ENCODE peak calls at places on chromosomes 1 and 21, in seven cellular contexts. B is AG04450; G is Kasumi-1; Q is left colon; R is effector memory CD4-positive, alpha-beta T cell; O is GM10248; T is brain pericyte. N is an unnamed sample.

GRCh38 chr1:9539165-9539828 is at the start of gene SLC25A33:
- DNase-seq in B (peak; percentile 95), G (peak; percentile 97), Q (peak; percentile 97), R (peak; percentile 95), O (peak; percentile 99), T (peak; percentile 93), N (peak; percentile 99)

GRCh38 chr1:184824716-184825323 is 70.2 kb upstream of the EDEM3 start:
- DNase-seq in B (no peak), G (no peak), Q (no peak), R (no peak), O (no peak), T (no peak), N (no peak)

GRCh38 chr1:109047339-109047738 is 5.4 kb upstream of the WDR47 start:
- DNase-seq in B (no peak), G (no peak), Q (no peak), R (no peak), O (no peak), T (no peak), N (no peak)

GRCh38 chr1:168170552-168171508 is 7.9 kb upstream of the TIPRL start:
- DNase-seq in B (no peak), G (no peak), Q (no peak), R (no peak), O (no peak), T (no peak), N (no peak)

GRCh38 chr1:45730075-45730779 is 20.2 kb downstream of the IPP start:
- DNase-seq in B (no peak), G (peak; percentile 30), Q (no peak), R (no peak), O (no peak), T (no peak), N (no peak)

GRCh38 chr1:51618715-51619114 is 1.8 kb downstream of the OSBPL9 start:
- DNase-seq in B (no peak), G (no peak), Q (no peak), R (no peak), O (no peak), T (no peak), N (no peak)

GRCh38 chr21:42939581-42940413 is 14.4 kb upstream of the ERVH48-1 start:
- DNase-seq in B (peak; percentile 91), G (peak; percentile 29), Q (peak; percentile 73), R (no peak), O (no peak), T (peak; percentile 82), N (peak; percentile 93)

GRCh38 chr1:159986093-159986492 is 32.1 kb upstream of the SLAMF9 start:
- DNase-seq in B (no peak), G (no peak), Q (no peak), R (no peak), O (no peak), T (no peak), N (peak; percentile 37)

GRCh38 chr1:21508580-21509350 is 458 bp upstream of the ALPL start:
- DNase-seq in B (no peak), G (peak; percentile 53), Q (no peak), R (peak; percentile 7), O (peak; percentile 87), T (no peak), N (no peak)